ENCODE peak calls at places on chromosomes 2 and 18, in five cellular contexts. R, Q, Y, N and L are unnamed samples. For H3K27me3, the result is how much of the 10 kb centered on the place peaks cover.

GRCh38 chr2:227607969-227608368 is 6.7 kb downstream of the SCYGR3 start:
- DNase-seq in R (no peak), Q (no peak), Y (no peak), N (no peak), L (no peak)

GRCh38 chr18:24064701-24065100 is 50.1 kb downstream of the TTC39C start:
- DNase-seq in R (no peak), Q (no peak), Y (no peak), N (no peak), L (no peak)

GRCh38 chr2:239461551-239462515 is 61.0 kb upstream of the HDAC4 start:
- DNase-seq in R (no peak), Q (no peak), Y (no peak), N (peak), L (no peak)

GRCh38 chr2:207951734-207952480 is 73.4 kb downstream of the PLEKHM3 start:
- DNase-seq in R (no peak), Q (no peak), Y (no peak), N (no peak), L (no peak)

GRCh38 chr2:216318470-216318869 is 53.8 kb downstream of the MARCHF4 start:
- DNase-seq in R (no peak), Q (no peak), Y (no peak), N (no peak), L (no peak)

GRCh38 chr2:105261061-105261460 is 19.5 kb downstream of the GPR45 start:
- DNase-seq in R (no peak), Q (no peak), Y (no peak), N (peak), L (no peak)

GRCh38 chr18:14924226-14924625 is 176.3 kb downstream of the ANKRD30B start:
- DNase-seq in R (no peak), Q (no peak), Y (no peak), N (no peak), L (no peak)

GRCh38 chr18:79410731-79411613 is 15.2 kb downstream of the NFATC1 start:
- DNase-seq in R (no peak), Q (no peak), Y (no peak), N (no peak), L (peak)

GRCh38 chr2:202237787-202238233 is 587 bp downstream of the SUMO1 start:
- DNase-seq in R (no peak), Q (no peak), Y (peak), N (peak), L (no peak)

GRCh38 chr2:69099541-69099940 is 86.6 kb downstream of the ANTXR1 start:
- DNase-seq in R (no peak), Q (no peak), Y (no peak), N (no peak), L (no peak)

GRCh38 chr2:67790622-67791021 is 272.2 kb downstream of the C1D start:
- DNase-seq in R (no peak), Q (no peak), Y (no peak), N (no peak), L (no peak)

GRCh38 chr2:156918410-156918809 is 339.1 kb upstream of the GALNT5 start:
- DNase-seq in R (no peak), Q (no peak), Y (no peak), N (no peak), L (no peak)

GRCh38 chr2:41004700-41005099 is 552.8 kb upstream of the SLC8A1 start:
- DNase-seq in R (no peak), Q (no peak), Y (no peak), N (no peak), L (no peak)

GRCh38 chr2:230130668-230131364 is 62.1 kb upstream of the SLC16A14 start:
- DNase-seq in R (no peak), Q (no peak), Y (peak), N (no peak), L (no peak)

GRCh38 chr2:58923869-58924268 is 682.7 kb upstream of the FANCL start:
- DNase-seq in R (no peak), Q (no peak), Y (no peak), N (peak), L (no peak)

GRCh38 chr2:54936766-54937165 is 113.5 kb downstream of the RTN4 start:
- DNase-seq in R (no peak), Q (no peak), Y (no peak), N (no peak), L (no peak)

GRCh38 chr2:165810418-165810817 is 16.4 kb upstream of the GALNT3 start:
- DNase-seq in R (no peak), Q (no peak), Y (no peak), N (no peak), L (no peak)

GRCh38 chr2:195450537-195451113 is 206.4 kb upstream of the SLC39A10 start:
- DNase-seq in R (no peak), Q (no peak), Y (no peak), N (no peak), L (no peak)

GRCh38 chr2:69601179-69601612 is 42.3 kb downstream of the AAK1 start:
- DNase-seq in R (no peak), Q (no peak), Y (peak), N (no peak), L (no peak)

GRCh38 chr2:240898108-240898730 is 2.3 kb upstream of the MAB21L4 start:
- DNase-seq in R (no peak), Q (no peak), Y (peak), N (no peak), L (no peak)

GRCh38 chr18:14104906-14105748 is 27.1 kb downstream of the ZNF519 start:
- DNase-seq in R (no peak), Q (no peak), Y (no peak), N (no peak), L (no peak)

GRCh38 chr2:239927424-239927981 is 97.6 kb downstream of the NDUFA10 start:
- DNase-seq in R (no peak), Q (peak), Y (peak), N (peak), L (peak)

GRCh38 chr2:121288454-121289231 is 3.6 kb upstream of the TFCP2L1 start:
- DNase-seq in R (no peak), Q (no peak), Y (no peak), N (no peak), L (no peak)

GRCh38 chr2:202519453-202519852 is 115.3 kb upstream of the FAM117B start:
- DNase-seq in R (no peak), Q (no peak), Y (no peak), N (no peak), L (no peak)

GRCh38 chr18:57698571-57699276 is 77.1 kb upstream of the NARS1 start:
- DNase-seq in R (no peak), Q (no peak), Y (no peak), N (no peak), L (no peak)

GRCh38 chr2:160125828-160126227 is 63.4 kb upstream of the PLA2R1 start:
- DNase-seq in R (no peak), Q (no peak), Y (no peak), N (no peak), L (no peak)

GRCh38 chr2:16466821-16467151 is 198.8 kb downstream of the CYRIA start:
- DNase-seq in R (no peak), Q (no peak), Y (no peak), N (no peak), L (no peak)

GRCh38 chr2:196315388-196316049 is 144.1 kb upstream of the STK17B start:
- DNase-seq in R (no peak), Q (no peak), Y (no peak), N (peak), L (no peak)

GRCh38 chr2:101793277-101793969 is 95.9 kb downstream of the MAP4K4 start:
- DNase-seq in R (no peak), Q (no peak), Y (no peak), N (no peak), L (no peak)

GRCh38 chr2:191020742-191021381 is 6.9 kb upstream of the STAT1 start:
- DNase-seq in R (peak), Q (no peak), Y (no peak), N (no peak), L (peak)

GRCh38 chr2:170997893-170998477 is 68.9 kb downstream of the GORASP2 start:
- DNase-seq in R (no peak), Q (no peak), Y (no peak), N (no peak), L (no peak)

GRCh38 chr2:24702800-24703199 is 90.4 kb downstream of the PTRHD1 start:
- DNase-seq in R (no peak), Q (no peak), Y (no peak), N (no peak), L (no peak)

GRCh38 chr2:165120740-165121467 is 82.9 kb downstream of the SCN3A start:
- DNase-seq in R (no peak), Q (no peak), Y (no peak), N (no peak), L (no peak)

GRCh38 chr18:13932285-13933025 is 17.1 kb upstream of the MC2R start:
- DNase-seq in R (no peak), Q (no peak), Y (no peak), N (no peak), L (no peak)

GRCh38 chr2:58558866-58559265 is 317.7 kb upstream of the FANCL start:
- DNase-seq in R (no peak), Q (no peak), Y (no peak), N (no peak), L (no peak)

GRCh38 chr2:23940262-23940975 is at the start of gene UBXN2A:
- DNase-seq in R (peak), Q (peak), Y (peak), N (peak), L (peak)

GRCh38 chr2:233354971-233355574 is 779 bp downstream of the DGKD start:
- DNase-seq in R (no peak), Q (no peak), Y (peak), N (no peak), L (no peak)

GRCh38 chr2:234952270-234953115 is 676 bp downstream of the SH3BP4 start:
- DNase-seq in R (no peak), Q (no peak), Y (peak), N (no peak), L (no peak)

GRCh38 chr2:238108423-238109201 is 8.5 kb downstream of the ESPNL start:
- DNase-seq in R (no peak), Q (no peak), Y (no peak), N (no peak), L (peak)

GRCh38 chr18:42131044-42131939 is 176.3 kb downstream of the PIK3C3 start:
- DNase-seq in R (no peak), Q (no peak), Y (no peak), N (no peak), L (no peak)
- H3K4me3 ChIP-seq in R (no peak), Q (no peak), Y (no peak), N (no peak), L (no peak)

DNA sequence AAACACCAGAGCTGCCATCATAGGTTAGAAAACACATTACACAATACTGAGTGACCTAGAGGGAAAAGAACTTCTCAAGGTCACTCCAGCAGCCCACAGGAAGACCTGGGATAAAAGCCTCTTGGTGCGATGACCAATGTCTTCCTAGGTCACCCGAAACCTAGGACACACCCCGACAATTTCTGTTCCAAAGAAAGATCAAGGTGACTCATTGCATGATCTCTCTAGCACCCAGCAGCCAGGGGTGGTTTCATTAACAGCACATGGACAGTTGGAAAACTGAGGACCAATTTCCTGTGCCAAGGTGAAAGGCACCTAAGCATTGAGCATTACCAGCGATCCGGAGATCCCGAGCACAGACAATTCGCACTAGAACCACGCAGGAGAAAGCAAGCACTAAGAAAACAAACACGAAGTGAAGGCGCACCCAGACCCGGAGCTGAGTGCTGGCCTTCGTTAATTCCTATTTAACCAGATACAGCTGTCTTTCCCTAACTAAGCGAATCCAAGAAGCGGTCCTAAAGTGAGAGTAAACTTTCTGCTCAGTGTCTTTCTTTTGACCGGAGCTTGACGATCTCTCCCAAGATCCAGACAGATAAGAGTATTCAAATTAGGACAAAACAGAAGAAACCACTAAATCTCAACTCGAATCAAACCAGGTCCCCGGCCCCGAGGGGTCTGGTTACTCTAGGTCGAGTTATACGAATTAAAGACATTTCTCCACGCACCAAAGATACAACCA is 1.4 kb downstream of the CACNB4 start:
- DNase-seq in R (no peak), Q (no peak), Y (peak), N (no peak), L (no peak)
- H3K27me3 ChIP-seq in R (under half), Q (under half), Y (half or more), N (half or more), L (under half)

GRCh38 chr2:43800894-43801293 is 27.1 kb downstream of the DYNC2LI1 start:
- DNase-seq in R (no peak), Q (no peak), Y (no peak), N (no peak), L (no peak)

GRCh38 chr2:43796206-43796605 is 22.4 kb downstream of the DYNC2LI1 start:
- DNase-seq in R (no peak), Q (no peak), Y (no peak), N (no peak), L (no peak)

GRCh38 chr2:43802135-43802534 is 28.3 kb downstream of the DYNC2LI1 start:
- DNase-seq in R (no peak), Q (no peak), Y (no peak), N (no peak), L (no peak)

GRCh38 chr2:43803113-43803512 is 29.3 kb downstream of the DYNC2LI1 start:
- DNase-seq in R (no peak), Q (no peak), Y (no peak), N (no peak), L (no peak)

DNA sequence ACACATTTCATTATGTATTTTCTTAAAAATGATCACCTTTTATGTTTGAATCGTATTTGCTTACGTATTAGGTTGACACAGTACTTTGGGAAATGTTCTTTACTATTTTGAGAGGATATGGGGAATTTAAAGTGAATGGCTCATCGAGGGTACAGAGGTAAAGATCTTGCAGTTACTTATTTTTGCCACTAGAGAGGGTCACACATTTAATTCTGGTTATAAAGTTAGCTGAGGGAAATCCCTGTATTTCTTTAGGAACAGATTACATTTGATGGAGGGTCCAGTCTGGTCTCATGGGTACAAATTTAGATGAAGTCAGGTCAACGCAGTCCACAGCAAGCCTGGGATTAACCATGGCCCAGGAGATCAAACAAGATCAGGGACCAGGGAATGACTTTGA is 24.5 kb downstream of the DYNC2LI1 start:
- DNase-seq in R (no peak), Q (no peak), Y (no peak), N (no peak), L (no peak)
- H3K4me3 ChIP-seq in R (no peak), Q (no peak), Y (no peak), N (no peak), L (no peak)

DNA sequence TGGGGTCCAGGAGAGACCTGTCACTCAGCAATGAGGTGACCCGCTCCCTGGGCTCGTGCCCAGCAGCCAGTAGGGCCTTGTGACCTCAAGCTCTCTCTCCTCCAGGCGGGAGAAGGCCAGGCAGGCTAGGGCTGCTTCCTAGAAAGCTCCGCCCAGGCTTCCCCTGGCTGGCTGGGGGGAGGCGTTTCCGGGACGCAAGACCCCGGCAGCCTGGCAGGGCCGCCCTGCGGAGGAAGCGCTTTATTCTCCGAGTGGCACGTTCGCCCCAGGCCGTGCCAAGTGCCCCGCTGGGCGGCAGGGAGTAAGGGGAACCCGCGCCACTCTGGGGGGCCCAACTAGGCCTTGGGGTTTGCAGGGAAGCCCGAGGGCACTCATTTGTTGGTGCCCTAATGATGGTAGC is 21.2 kb upstream of the EPAS1 start:
- DNase-seq in R (no peak), Q (no peak), Y (no peak), N (no peak), L (peak)
- H3K27me3 ChIP-seq in R (under half), Q (under half), Y (under half), N (under half), L (under half)